ENCODE peak calls at places on chromosomes 3 and 15, in five cellular contexts. Z is GM13977, Y is fibroblast of the aortic adventitia, B is kidney epithelial cell, S is testis. O is an unnamed sample.

GRCh38 chr3:50297896-50298725 is 1.1 kb downstream of the HYAL3 start:
- DNase-seq in Z (no peak), Y (no peak), B (no peak), S (no peak), O (no peak)

GRCh38 chr3:100844063-100844936 is 135.0 kb downstream of the TFG start:
- DNase-seq in Z (no peak), Y (no peak), B (peak), S (no peak), O (no peak)

GRCh38 chr3:183122257-183122932 is 23.1 kb upstream of the MCCC1 start:
- DNase-seq in Z (peak), Y (peak), B (no peak), S (no peak), O (peak)

GRCh38 chr3:146199762-146200161 is 38.8 kb upstream of the PLOD2 start:
- DNase-seq in Z (no peak), Y (no peak), B (no peak), S (no peak), O (no peak)

GRCh38 chr3:108099679-108100428 is 9.0 kb upstream of the CD47 start:
- DNase-seq in Z (peak), Y (no peak), B (no peak), S (no peak), O (no peak)

GRCh38 chr3:42179110-42179725 is 86.8 kb downstream of the CCK start:
- DNase-seq in Z (no peak), Y (peak), B (peak), S (no peak), O (peak)

GRCh38 chr15:67835349-67836133 is 4.3 kb downstream of the RNU6-1 start:
- DNase-seq in Z (peak), Y (no peak), B (no peak), S (no peak), O (no peak)

GRCh38 chr3:82940124-82940523 is 1178.7 kb upstream of the GBE1 start:
- DNase-seq in Z (no peak), Y (no peak), B (no peak), S (no peak), O (no peak)

GRCh38 chr15:49863431-49864205 is 242.8 kb downstream of the DTWD1 start:
- DNase-seq in Z (no peak), Y (peak), B (no peak), S (no peak), O (peak)

GRCh38 chr15:63896336-63897115 is 62.8 kb upstream of the HERC1 start:
- DNase-seq in Z (peak), Y (peak), B (no peak), S (peak), O (peak)

GRCh38 chr3:127629462-127630403 is 748 bp downstream of the PODXL2 start:
- DNase-seq in Z (no peak), Y (no peak), B (no peak), S (no peak), O (no peak)

DNA sequence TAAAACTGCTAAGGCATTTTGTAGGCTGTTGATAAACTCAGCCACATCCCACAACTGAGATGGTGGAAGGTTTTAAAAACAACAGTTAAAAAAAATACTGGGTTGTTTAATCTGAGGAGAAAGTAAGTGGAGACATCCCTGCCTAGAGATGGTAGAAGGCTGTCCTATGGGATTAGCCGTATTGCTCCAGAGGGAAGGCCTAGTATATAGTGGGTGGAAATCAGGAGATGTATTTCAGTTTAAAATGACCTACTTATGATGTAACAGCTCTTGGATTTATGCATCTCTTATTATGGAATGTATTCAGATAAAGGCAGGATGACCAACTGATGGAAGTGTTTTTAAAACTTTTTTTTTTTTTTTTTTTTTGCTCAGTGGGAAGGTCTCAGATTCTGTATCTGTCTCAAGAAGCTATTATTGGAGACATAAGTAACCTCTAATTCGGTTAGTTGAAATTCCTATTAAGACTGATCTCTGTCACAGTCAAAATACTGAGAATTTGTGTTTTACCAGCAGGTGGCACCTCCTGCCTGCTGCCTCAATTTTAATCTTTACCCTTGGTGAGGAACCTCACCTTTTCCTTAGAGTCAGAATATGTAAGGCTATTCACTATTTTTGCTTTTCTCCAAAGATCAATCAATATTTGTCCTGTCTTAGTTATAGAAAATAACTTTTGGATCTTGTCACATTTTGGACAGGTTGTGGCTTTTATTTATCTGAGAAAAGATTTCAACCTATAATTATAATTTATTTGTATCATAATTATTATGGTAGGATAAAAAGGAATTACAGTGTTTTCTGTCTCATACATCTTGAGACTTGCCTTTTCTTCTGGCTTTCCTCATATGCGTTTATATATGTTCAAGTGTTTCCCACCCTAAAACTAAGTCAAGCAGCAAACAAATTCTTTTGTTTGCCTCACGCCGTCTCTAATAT is 63.0 kb downstream of the VPS8 start:
- DNase-seq in Z (peak), Y (peak), B (no peak), S (no peak), O (peak)
- TF ChIP-seq CTCF in Z (peak), Y (peak), B (peak), S (peak), O (peak)

DNA sequence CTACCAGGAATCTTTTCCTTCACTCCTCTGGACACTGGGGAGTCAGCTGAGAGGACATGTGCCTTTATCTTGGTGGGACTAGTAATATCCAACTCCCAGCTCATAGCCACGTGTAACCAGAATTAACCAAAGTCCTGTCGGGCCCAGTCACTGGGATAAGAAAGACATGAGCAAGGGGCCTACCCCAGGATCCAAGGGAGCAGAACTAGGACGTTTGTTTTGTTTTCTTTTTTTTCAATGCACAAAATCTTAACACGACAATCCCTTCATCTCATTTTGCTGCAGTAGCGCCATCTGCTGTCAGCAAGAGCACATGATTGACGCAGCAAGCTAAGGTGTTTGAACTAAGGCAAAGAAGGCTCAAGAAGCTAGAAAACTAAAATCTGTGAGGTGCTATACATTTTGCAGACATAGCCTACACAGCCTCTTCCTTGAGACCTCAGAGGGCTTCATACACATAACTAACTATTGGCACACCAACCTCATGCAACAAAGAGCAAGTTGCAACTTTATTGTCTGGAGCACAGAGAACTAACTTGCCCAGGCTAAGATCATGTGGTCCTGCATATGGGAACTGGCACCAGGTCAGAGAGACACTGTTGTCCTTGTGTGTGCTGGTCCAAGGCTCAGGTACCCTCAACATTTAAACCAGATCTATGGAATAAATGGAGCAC is 43.6 kb downstream of the RLBP1 start:
- DNase-seq in Z (peak), Y (peak), B (peak), S (peak), O (peak)
- TF ChIP-seq CTCF in Z (peak), Y (peak), B (peak), S (peak), O (peak)

DNA sequence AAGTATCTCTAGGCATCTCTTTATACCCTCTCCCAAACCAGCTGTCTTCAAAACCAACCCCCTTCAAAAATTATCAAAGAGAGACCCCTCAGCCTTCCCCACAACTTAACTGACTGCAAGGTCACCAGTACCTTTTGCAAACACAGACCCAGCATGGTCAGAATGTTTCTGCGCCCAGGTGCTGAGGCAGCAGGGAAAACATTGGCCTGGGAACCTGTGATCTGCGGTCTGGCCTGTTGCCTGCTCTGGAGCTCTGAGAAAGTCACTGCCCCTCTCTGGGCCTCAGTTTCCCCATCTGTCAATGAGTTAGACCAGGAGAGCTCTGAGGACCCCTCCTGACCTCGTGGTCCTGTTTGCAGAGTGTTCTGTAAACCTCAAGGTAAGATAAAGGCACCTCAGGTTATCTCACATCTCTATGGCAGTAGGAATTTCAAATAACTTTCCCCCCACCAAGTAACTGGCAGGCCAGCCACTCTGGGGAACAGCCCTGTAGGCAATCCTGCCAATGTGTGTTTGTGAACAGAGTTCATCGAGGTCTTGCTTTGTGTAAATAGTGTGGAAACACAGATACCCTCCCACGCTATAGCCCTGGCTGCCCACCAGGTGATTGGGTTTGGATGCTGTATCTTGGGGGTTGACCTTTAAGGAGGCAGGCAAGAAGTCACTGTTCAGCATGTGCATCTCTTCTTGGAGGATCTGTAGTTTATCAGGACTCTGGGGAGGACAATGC is 50.0 kb upstream of the SMAD6 start:
- DNase-seq in Z (no peak), Y (no peak), B (no peak), S (no peak), O (no peak)
- TF ChIP-seq CTCF in Z (no peak), Y (no peak), B (no peak), S (no peak), O (no peak)

GRCh38 chr15:57505949-57506391 is 85.7 kb upstream of the MYZAP start:
- DNase-seq in Z (no peak), Y (peak), B (peak), S (no peak), O (no peak)

GRCh38 chr15:57504599-57504940 is 87.1 kb upstream of the MYZAP start:
- DNase-seq in Z (no peak), Y (no peak), B (no peak), S (no peak), O (no peak)

GRCh38 chr15:57507111-57507510 is 84.6 kb upstream of the MYZAP start:
- DNase-seq in Z (no peak), Y (no peak), B (no peak), S (no peak), O (no peak)

GRCh38 chr15:57505056-57505713 is 86.5 kb upstream of the MYZAP start:
- DNase-seq in Z (no peak), Y (peak), B (no peak), S (no peak), O (no peak)

DNA sequence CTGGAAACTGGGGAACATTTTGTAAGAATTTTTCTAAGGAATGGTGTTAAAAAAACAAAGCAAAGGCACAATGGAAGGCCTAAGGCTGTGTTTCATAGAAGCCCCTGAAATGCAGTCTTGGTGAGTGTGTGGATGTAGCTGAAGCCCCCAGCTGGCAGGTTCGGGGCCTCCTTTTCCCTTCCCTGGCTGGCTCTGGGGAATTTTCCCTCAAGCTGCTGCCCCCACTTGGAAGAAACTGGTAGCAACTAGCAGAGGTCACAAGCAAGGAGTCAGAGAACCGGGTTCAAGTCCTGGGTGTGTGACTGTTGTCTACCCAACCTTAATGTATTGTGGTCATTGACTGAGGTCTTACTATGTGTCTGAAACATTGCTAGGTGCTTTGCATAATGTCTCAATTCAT is 85.3 kb upstream of the MYZAP start:
- DNase-seq in Z (no peak), Y (no peak), B (no peak), S (no peak), O (no peak)
- TF ChIP-seq CTCF in Z (no peak), Y (peak), B (peak), S (no peak), O (peak)

GRCh38 chr3:155871746-155872158 is 1.3 kb downstream of the GMPS start:
- DNase-seq in Z (no peak), Y (peak), B (no peak), S (no peak), O (no peak)

GRCh38 chr3:155870133-155870944 is at the start of gene GMPS:
- DNase-seq in Z (peak), Y (peak), B (peak), S (peak), O (peak)

GRCh38 chr3:155872904-155873646 is 2.6 kb downstream of the GMPS start:
- DNase-seq in Z (no peak), Y (no peak), B (no peak), S (no peak), O (no peak)

GRCh38 chr3:155870945-155871745 is 695 bp downstream of the GMPS start:
- DNase-seq in Z (peak), Y (no peak), B (no peak), S (peak), O (peak)

DNA sequence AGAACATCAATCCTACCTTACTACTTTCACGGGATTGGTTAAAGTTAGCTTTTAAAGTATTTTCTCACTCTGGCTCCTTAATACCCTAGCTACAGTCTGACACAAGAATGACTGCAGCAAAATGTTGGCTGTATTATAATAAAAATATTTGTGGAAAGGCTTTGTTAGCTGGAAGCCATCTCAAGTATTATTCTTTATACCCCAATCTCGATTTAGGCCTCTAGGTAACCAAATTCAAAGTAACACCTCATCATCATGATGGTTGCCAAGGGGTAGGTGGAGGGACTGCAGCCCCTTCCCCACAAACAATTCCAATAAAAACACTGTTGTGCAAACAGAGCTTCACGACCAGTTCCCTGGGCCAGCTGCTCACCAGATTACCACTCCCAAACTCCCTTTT is 786 bp upstream of the GMPS start:
- DNase-seq in Z (no peak), Y (no peak), B (no peak), S (no peak), O (no peak)
- TF ChIP-seq CTCF in Z (no peak), Y (no peak), B (no peak), S (no peak), O (no peak)

O was measured in HFFc6.